ENCODE peak calls at places on chromosomes 3 and 15, in five cellular contexts. One of them, this sample, is unnamed.

GRCh38 chr3:184361932-184362667 is 590 bp downstream of the POLR2H start:
- DNase-seq in endothelial cell: peak
- DNase-seq in type B pancreatic cell: no peak
- DNase-seq in GM12864: no peak
- DNase-seq in NB4: peak
- DNase-seq in this sample: no peak

GRCh38 chr3:194604837-194605236 is 28.4 kb downstream of the TMEM44 start:
- DNase-seq in endothelial cell: no peak
- DNase-seq in type B pancreatic cell: no peak
- DNase-seq in GM12864: no peak
- DNase-seq in NB4: no peak
- DNase-seq in this sample: no peak

GRCh38 chr15:44535509-44536297 is 1.2 kb upstream of the EIF3J start:
- DNase-seq in endothelial cell: peak
- DNase-seq in type B pancreatic cell: no peak
- DNase-seq in GM12864: no peak
- DNase-seq in NB4: peak
- DNase-seq in this sample: peak

GRCh38 chr15:37819191-37819590 is 115.2 kb upstream of the TMCO5A start:
- DNase-seq in endothelial cell: no peak
- DNase-seq in type B pancreatic cell: no peak
- DNase-seq in GM12864: no peak
- DNase-seq in NB4: no peak
- DNase-seq in this sample: no peak

GRCh38 chr3:108293858-108294257 is 2.5 kb upstream of the HHLA2 start:
- DNase-seq in endothelial cell: no peak
- DNase-seq in type B pancreatic cell: no peak
- DNase-seq in GM12864: peak
- DNase-seq in NB4: no peak
- DNase-seq in this sample: no peak

GRCh38 chr15:68775671-68776476 is 44.8 kb downstream of the ANP32A start:
- DNase-seq in endothelial cell: no peak
- DNase-seq in type B pancreatic cell: peak
- DNase-seq in GM12864: no peak
- DNase-seq in NB4: no peak
- DNase-seq in this sample: peak

GRCh38 chr3:159964166-159964973 is 24.3 kb upstream of the IL12A start:
- DNase-seq in endothelial cell: no peak
- DNase-seq in type B pancreatic cell: no peak
- DNase-seq in GM12864: peak
- DNase-seq in NB4: no peak
- DNase-seq in this sample: no peak

GRCh38 chr15:60423540-60423939 is 25.8 kb upstream of the ANXA2 start:
- DNase-seq in endothelial cell: peak
- DNase-seq in type B pancreatic cell: no peak
- DNase-seq in GM12864: no peak
- DNase-seq in NB4: no peak
- DNase-seq in this sample: no peak

GRCh38 chr3:73546961-73547360 is 77.8 kb downstream of the PDZRN3 start:
- DNase-seq in endothelial cell: no peak
- DNase-seq in type B pancreatic cell: no peak
- DNase-seq in GM12864: no peak
- DNase-seq in NB4: no peak
- DNase-seq in this sample: no peak

GRCh38 chr3:50617096-50617791 is at the start of gene MAPKAPK3:
- DNase-seq in endothelial cell: no peak
- DNase-seq in type B pancreatic cell: no peak
- DNase-seq in GM12864: no peak
- DNase-seq in NB4: peak
- DNase-seq in this sample: no peak

GRCh38 chr3:56799251-56799882 is 2.4 kb downstream of the ARHGEF3 start:
- DNase-seq in endothelial cell: no peak
- DNase-seq in type B pancreatic cell: no peak
- DNase-seq in GM12864: peak
- DNase-seq in NB4: peak
- DNase-seq in this sample: no peak

GRCh38 chr15:57596978-57597377 is 5.3 kb downstream of the MYZAP start:
- DNase-seq in endothelial cell: no peak
- DNase-seq in type B pancreatic cell: no peak
- DNase-seq in GM12864: no peak
- DNase-seq in NB4: no peak
- DNase-seq in this sample: no peak

GRCh38 chr15:89034305-89034704 is 54.0 kb upstream of the ABHD2 start:
- DNase-seq in endothelial cell: no peak
- DNase-seq in type B pancreatic cell: no peak
- DNase-seq in GM12864: no peak
- DNase-seq in NB4: peak
- DNase-seq in this sample: no peak
- TF ChIP-seq CTCF in endothelial cell: no peak
- TF ChIP-seq CTCF in type B pancreatic cell: peak
- TF ChIP-seq CTCF in GM12864: peak
- TF ChIP-seq CTCF in NB4: peak
- TF ChIP-seq CTCF in this sample: peak

GRCh38 chr3:66423791-66424190 is 77.0 kb downstream of the LRIG1 start:
- DNase-seq in endothelial cell: no peak
- DNase-seq in type B pancreatic cell: no peak
- DNase-seq in GM12864: no peak
- DNase-seq in NB4: no peak
- DNase-seq in this sample: no peak
- TF ChIP-seq CTCF in endothelial cell: no peak
- TF ChIP-seq CTCF in type B pancreatic cell: no peak
- TF ChIP-seq CTCF in GM12864: no peak
- TF ChIP-seq CTCF in NB4: no peak
- TF ChIP-seq CTCF in this sample: no peak

GRCh38 chr3:129025691-129026435 is 24.8 kb downstream of the EFCC1 start:
- DNase-seq in endothelial cell: no peak
- DNase-seq in type B pancreatic cell: no peak
- DNase-seq in GM12864: no peak
- DNase-seq in NB4: no peak
- DNase-seq in this sample: no peak

GRCh38 chr3:129025108-129025507 is 24.0 kb downstream of the EFCC1 start:
- DNase-seq in endothelial cell: no peak
- DNase-seq in type B pancreatic cell: no peak
- DNase-seq in GM12864: no peak
- DNase-seq in NB4: no peak
- DNase-seq in this sample: no peak

GRCh38 chr3:129028866-129029265 is 27.8 kb downstream of the EFCC1 start:
- DNase-seq in endothelial cell: no peak
- DNase-seq in type B pancreatic cell: no peak
- DNase-seq in GM12864: no peak
- DNase-seq in NB4: no peak
- DNase-seq in this sample: no peak

GRCh38 chr3:129027544-129027880 is 26.4 kb downstream of the EFCC1 start:
- DNase-seq in endothelial cell: no peak
- DNase-seq in type B pancreatic cell: no peak
- DNase-seq in GM12864: no peak
- DNase-seq in NB4: no peak
- DNase-seq in this sample: no peak

GRCh38 chr3:129026728-129027543 is 25.8 kb downstream of the EFCC1 start:
- DNase-seq in endothelial cell: peak
- DNase-seq in type B pancreatic cell: peak
- DNase-seq in GM12864: peak
- DNase-seq in NB4: peak
- DNase-seq in this sample: no peak
- TF ChIP-seq CTCF in endothelial cell: peak
- TF ChIP-seq CTCF in type B pancreatic cell: peak
- TF ChIP-seq CTCF in GM12864: peak
- TF ChIP-seq CTCF in NB4: peak
- TF ChIP-seq CTCF in this sample: peak

DNA sequence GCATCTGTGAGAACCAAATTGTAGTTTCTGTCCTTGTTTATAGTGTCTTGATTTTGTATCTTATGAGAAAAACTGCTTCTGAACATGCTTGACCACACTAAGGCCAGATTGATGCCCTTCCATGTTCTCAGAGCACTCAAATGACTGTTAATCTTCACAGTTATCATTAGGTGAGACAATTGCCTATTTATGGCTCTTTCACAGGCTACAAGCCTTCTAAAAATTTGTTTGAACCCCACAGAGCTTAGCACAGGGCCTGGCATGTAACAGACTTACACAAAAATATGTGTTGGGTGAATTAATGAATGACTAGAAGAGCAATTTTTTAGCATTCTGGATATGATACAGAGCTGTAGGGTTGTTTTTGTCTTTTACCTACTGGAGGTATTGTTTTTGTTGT is 43.1 kb downstream of the BTLA start:
- DNase-seq in endothelial cell: no peak
- DNase-seq in type B pancreatic cell: no peak
- DNase-seq in GM12864: no peak
- DNase-seq in NB4: no peak
- DNase-seq in this sample: no peak
- TF ChIP-seq CTCF in endothelial cell: no peak
- TF ChIP-seq CTCF in type B pancreatic cell: no peak
- TF ChIP-seq CTCF in GM12864: no peak
- TF ChIP-seq CTCF in NB4: no peak
- TF ChIP-seq CTCF in this sample: no peak